ENCODE peak calls at places on chromosomes 11 and 22, in five cellular contexts. J, H, I, D and Z are unnamed samples.

GRCh38 chr11:30312243-30312642 is 10.7 kb upstream of the ARL14EP start:
- DNase-seq in D (no peak), I (no peak), J (no peak), H (no peak), Z (no peak)

GRCh38 chr22:49789289-49790141 is 38.2 kb downstream of the BRD1 start:
- DNase-seq in J (no peak), D (peak; percentile 57), H (peak; percentile 32), I (no peak), Z (no peak)

GRCh38 chr11:9861860-9862725 is 198.2 kb downstream of the SWAP70 start:
- DNase-seq in H (peak; percentile 66), I (no peak), J (peak; percentile 70), D (peak; percentile 41), Z (peak; percentile 51)

GRCh38 chr11:117606211-117606610 is 190.8 kb downstream of the DSCAML1 start:
- DNase-seq in I (no peak), H (no peak), J (no peak), D (no peak), Z (peak; percentile 18)

GRCh38 chr11:114125531-114125930 is 66.0 kb downstream of the ZBTB16 start:
- DNase-seq in I (no peak), J (no peak), H (no peak), D (no peak), Z (no peak)

GRCh38 chr11:118618991-118619375 is 11.6 kb downstream of the PHLDB1 start:
- DNase-seq in D (peak; percentile 79), I (peak; percentile 44), J (peak; percentile 66), H (no peak), Z (no peak)

GRCh38 chr11:78573271-78574035 is 1.2 kb downstream of the NARS2 start:
- DNase-seq in H (no peak), D (no peak), I (no peak), J (no peak), Z (no peak)

GRCh38 chr11:69703711-69704507 is at the start of gene FGF19:
- DNase-seq in I (peak; percentile 78), D (no peak), J (no peak), H (no peak), Z (no peak)

GRCh38 chr11:74212533-74212932 is 41.4 kb downstream of the PPME1 start:
- DNase-seq in H (no peak), J (no peak), D (no peak), I (no peak), Z (no peak)

GRCh38 chr11:129298990-129299389 is 76.7 kb upstream of the BARX2 start:
- DNase-seq in I (no peak), D (no peak), H (no peak), J (no peak), Z (no peak)

GRCh38 chr11:131667566-131667965 is 297.2 kb downstream of the NTM start:
- DNase-seq in D (no peak), H (no peak), I (no peak), J (no peak), Z (no peak)

GRCh38 chr22:38755155-38755910 is 465 bp downstream of the SUN2 start:
- DNase-seq in I (peak; percentile 97), D (peak; percentile 97), J (peak; percentile 90), H (peak; percentile 95), Z (no peak)

GRCh38 chr11:70152244-70152643 is 50.9 kb upstream of the FADD start:
- DNase-seq in J (no peak), H (no peak), D (no peak), I (no peak), Z (no peak)

GRCh38 chr11:118643142-118643994 is 36.0 kb downstream of the PHLDB1 start:
- DNase-seq in J (no peak), H (no peak), D (no peak), I (no peak), Z (no peak)

GRCh38 chr22:40121463-40121862 is 56.3 kb upstream of the TNRC6B start:
- DNase-seq in D (no peak), H (no peak), I (no peak), J (no peak), Z (no peak)

GRCh38 chr11:61803889-61804647 is 11.4 kb downstream of the FEN1 start:
- DNase-seq in D (no peak), I (no peak), J (no peak), H (no peak), Z (no peak)

GRCh38 chr11:37124384-37124783 is 526.3 kb upstream of the RAG2 start:
- DNase-seq in J (no peak), I (no peak), D (no peak), H (no peak), Z (no peak)

GRCh38 chr22:37643225-37643847 is 3.9 kb downstream of the SH3BP1 start:
- DNase-seq in J (peak; percentile 91), I (peak; percentile 94), D (peak; percentile 85), H (peak; percentile 93), Z (no peak)

GRCh38 chr11:111829185-111829968 is 42.0 kb downstream of the ALG9 start:
- DNase-seq in J (no peak), D (no peak), H (no peak), I (no peak), Z (peak; percentile 12)

GRCh38 chr11:66314561-66315497 is 2.0 kb downstream of the CD248 start:
- DNase-seq in I (no peak), H (no peak), D (no peak), J (no peak), Z (no peak)
- H3K4me3 ChIP-seq in I (no peak overlapping the region), H (no peak overlapping the region), D (peak overlapping the region; percentile 44), J (no peak overlapping the region), Z (no peak overlapping the region)

GRCh38 chr11:81129618-81130017 is 1604.0 kb downstream of the FAM181B start:
- DNase-seq in H (no peak), I (no peak), J (no peak), D (no peak), Z (no peak)
- H3K4me3 ChIP-seq in H (no peak overlapping the region), I (no peak overlapping the region), J (no peak overlapping the region), D (no peak overlapping the region), Z (no peak overlapping the region)

GRCh38 chr22:20964090-20964798 is 2.8 kb upstream of the AIFM3 start:
- DNase-seq in J (no peak), I (no peak), H (no peak), D (no peak), Z (no peak)
- H3K4me3 ChIP-seq in J (no peak overlapping the region), I (peak overlapping the region; percentile 55), H (peak overlapping the region; percentile 50), D (no peak overlapping the region), Z (no peak overlapping the region)

DNA sequence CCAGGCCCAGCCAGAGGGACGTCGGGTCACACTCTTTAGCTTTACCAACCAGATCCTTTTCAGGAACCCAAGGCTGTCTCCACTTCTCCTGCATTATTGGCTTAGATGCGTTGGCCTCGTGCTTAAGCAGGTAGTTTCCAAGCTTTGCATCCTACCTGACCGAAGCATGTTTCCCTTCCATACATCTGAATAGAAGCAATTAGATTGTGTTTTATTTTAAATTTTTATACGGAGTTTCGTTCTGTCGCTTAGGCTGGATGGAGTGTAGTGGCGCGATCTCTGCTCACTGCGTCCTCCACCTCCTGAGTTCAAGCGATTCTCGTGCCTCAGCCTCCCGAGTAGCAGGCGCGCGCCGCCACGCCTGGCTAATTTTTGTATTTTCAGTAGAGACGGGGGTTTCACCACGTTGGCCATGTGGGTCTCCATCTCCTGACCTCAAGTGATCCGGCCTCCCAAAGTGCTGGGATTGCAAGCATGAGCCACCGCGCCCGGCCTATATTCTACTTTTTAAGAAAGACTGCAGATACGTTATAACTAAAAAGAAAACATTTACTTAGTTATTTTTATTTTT is 677 bp downstream of the DYNC2H1 start:
- DNase-seq in D (peak; percentile 31), J (peak; percentile 19), H (peak; percentile 17), I (peak; percentile 44), Z (no peak)
- H3K4me3 ChIP-seq in D (peak overlapping the region; percentile 55), J (peak overlapping the region; percentile 73), H (peak overlapping the region; percentile 47), I (peak overlapping the region; percentile 54), Z (peak overlapping the region; percentile 35)

DNA sequence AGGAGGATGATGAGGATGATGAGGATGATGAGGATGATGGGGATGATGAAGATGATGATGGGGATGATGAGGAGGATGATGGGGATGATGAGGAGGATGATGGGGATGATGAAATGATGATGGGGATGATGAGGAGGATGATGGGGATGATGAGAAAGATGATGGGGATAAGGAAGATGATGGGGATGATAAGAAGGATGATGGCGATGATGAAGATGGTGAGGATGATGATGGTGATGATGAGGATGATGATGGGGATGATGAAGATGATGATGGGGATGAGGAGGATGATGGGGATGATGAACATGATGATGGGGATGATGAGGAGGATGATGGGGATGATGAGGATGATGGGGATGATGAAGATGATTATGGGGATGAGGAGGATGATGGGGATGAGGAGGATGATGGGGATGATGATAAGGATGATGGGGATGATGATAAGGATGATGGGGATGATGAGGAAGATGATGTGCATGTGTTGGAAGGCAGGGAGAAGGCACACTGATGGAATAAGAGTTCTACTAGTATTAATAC is 78.9 kb upstream of the MTMR2 start:
- DNase-seq in H (no peak), J (no peak), I (no peak), D (no peak), Z (no peak)
- H3K4me3 ChIP-seq in H (no peak overlapping the region), J (no peak overlapping the region), I (no peak overlapping the region), D (no peak overlapping the region), Z (no peak overlapping the region)

DNA sequence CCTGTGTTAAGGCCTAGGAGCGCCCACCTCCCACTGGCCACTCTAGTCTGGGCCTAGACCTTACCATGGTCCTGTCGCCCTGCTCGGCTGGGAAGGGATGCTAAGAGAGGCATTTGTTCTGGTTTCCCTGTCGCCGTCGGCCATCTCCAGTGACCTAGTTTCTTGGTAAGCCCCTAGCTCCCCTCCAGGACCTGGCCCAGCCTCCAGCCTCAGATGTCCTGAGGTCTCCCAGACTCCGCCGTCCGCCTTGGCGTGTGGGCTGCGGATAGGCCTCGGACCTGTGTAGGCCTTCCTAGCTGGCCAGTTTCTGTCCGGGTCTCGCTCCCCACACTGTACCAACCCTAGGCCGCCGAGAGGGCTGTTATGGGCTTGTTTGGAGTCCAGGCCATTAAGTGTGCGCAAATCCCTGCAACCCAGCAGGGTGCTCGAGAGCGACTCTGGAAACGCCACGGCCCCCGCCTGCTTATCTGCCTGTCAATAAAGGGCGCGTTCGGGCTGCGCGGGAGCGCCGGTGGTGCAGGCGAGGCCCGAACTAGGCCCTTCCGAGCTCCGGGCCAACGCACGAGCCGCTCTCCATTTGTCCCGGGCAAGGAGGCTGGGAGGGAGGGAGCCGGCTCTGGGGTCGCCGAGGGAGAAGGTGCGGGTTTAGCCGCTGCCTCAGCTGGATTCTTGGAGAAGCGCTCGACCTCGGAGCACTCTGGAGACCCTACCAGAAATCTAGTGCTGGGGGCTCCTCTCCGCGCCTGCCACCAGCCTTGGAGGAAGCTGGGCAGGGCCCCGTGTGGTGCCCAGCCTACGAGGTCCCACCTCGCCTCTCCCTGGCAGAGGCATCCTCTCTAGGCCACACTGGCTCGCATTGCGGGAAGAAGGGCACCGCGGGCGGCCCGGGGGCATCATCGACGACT is 8.7 kb upstream of the PAX6 start:
- DNase-seq in J (no peak), D (no peak), I (peak; percentile 47), H (no peak), Z (no peak)
- H3K4me3 ChIP-seq in J (no peak overlapping the region), D (no peak overlapping the region), I (no peak overlapping the region), H (no peak overlapping the region), Z (no peak overlapping the region)